ENCODE peak calls at places on chromosome 19, in ten cellular contexts. E is heart right ventricle; F is CD8-positive, alpha-beta T cell; H is body of pancreas; T is dorsolateral prefrontal cortex; Q is esophagus squamous epithelium; W is thoracic aorta; B is psoas muscle; U is AG10803; J is ascending aorta. X is an unnamed sample.

GRCh38 chr19:35557539-35558399 is 5.7 kb downstream of the ATP4A start:
- DNase-seq in B (peak), H (peak), E (peak), U (peak), F (peak), Q (no peak), W (no peak), J (no peak), T (no peak), X (peak)

GRCh38 chr19:30426864-30427263 is 54.7 kb downstream of the ZNF536 start:
- DNase-seq in H (no peak), W (no peak), E (no peak), T (no peak), B (no peak), F (no peak), J (no peak), U (no peak), Q (no peak), X (no peak)

GRCh38 chr19:41192574-41193419 is at the start of gene CYP2S1:
- DNase-seq in T (no peak), J (no peak), Q (no peak), B (no peak), F (no peak), E (no peak), H (peak), W (no peak), U (no peak), X (peak)

GRCh38 chr19:14050512-14050911 is 11.4 kb downstream of the PALM3 start:
- DNase-seq in H (no peak), F (no peak), Q (no peak), J (no peak), W (no peak), B (no peak), E (no peak), T (no peak), U (no peak), X (no peak)

GRCh38 chr19:22832031-22832762 is at the start of gene ZNF723:
- DNase-seq in U (no peak), J (no peak), W (no peak), H (no peak), T (no peak), Q (no peak), F (no peak), E (no peak), B (no peak), X (no peak)

GRCh38 chr19:625257-625656 is 8.1 kb downstream of the POLRMT start:
- DNase-seq in U (no peak), F (no peak), H (no peak), Q (no peak), E (no peak), W (no peak), T (no peak), J (no peak), B (no peak), X (no peak)

GRCh38 chr19:34507414-34508067 is 26.0 kb downstream of the WTIP start:
- DNase-seq in H (no peak), B (no peak), F (no peak), W (no peak), Q (no peak), T (no peak), E (no peak), U (no peak), J (no peak), X (no peak)

GRCh38 chr19:1389033-1389940 is 5.6 kb downstream of the NDUFS7 start:
- DNase-seq in E (no peak), J (no peak), U (no peak), T (peak), H (no peak), W (no peak), Q (no peak), B (no peak), F (no peak), X (no peak)

GRCh38 chr19:5536337-5536894 is 31.3 kb downstream of the TINCR start:
- DNase-seq in T (peak), H (peak), E (peak), U (peak), J (no peak), W (no peak), Q (no peak), F (no peak), B (peak), X (peak)

GRCh38 chr19:17560205-17560595 is 4.8 kb downstream of the COLGALT1 start:
- DNase-seq in W (no peak), F (no peak), B (peak), U (peak), J (no peak), H (no peak), E (no peak), Q (no peak), T (no peak), X (no peak)

GRCh38 chr19:10501971-10502523 is 1.1 kb downstream of the KEAP1 start:
- DNase-seq in J (no peak), U (peak), T (peak), H (peak), Q (no peak), E (peak), B (peak), W (peak), F (peak), X (peak)

GRCh38 chr19:30428281-30428680 is 56.1 kb downstream of the ZNF536 start:
- DNase-seq in U (no peak), W (no peak), J (no peak), T (no peak), B (no peak), F (no peak), E (no peak), Q (no peak), H (no peak), X (no peak)

GRCh38 chr19:7870571-7871279 is 3.5 kb downstream of the PRR36 start:
- DNase-seq in H (peak), T (no peak), E (no peak), F (peak), J (no peak), Q (no peak), U (no peak), B (peak), W (no peak), X (peak)

GRCh38 chr19:43765109-43765876 is 10.5 kb upstream of the SMG9 start:
- DNase-seq in E (peak), W (peak), B (peak), J (peak), H (peak), Q (no peak), T (no peak), U (peak), F (peak), X (peak)

GRCh38 chr19:54478677-54479266 is 5.7 kb upstream of the CDC42EP5 start:
- DNase-seq in E (no peak), B (no peak), H (peak), T (no peak), W (no peak), Q (no peak), J (no peak), U (peak), F (no peak), X (no peak)

GRCh38 chr19:53908106-53908932 is 759 bp upstream of the CACNG7 start:
- DNase-seq in J (no peak), T (peak), B (peak), H (no peak), Q (no peak), E (peak), F (peak), U (peak), W (no peak), X (peak)

GRCh38 chr19:11164879-11165406 is 9.4 kb upstream of the SPC24 start:
- DNase-seq in F (no peak), W (no peak), T (no peak), J (peak), Q (no peak), H (peak), B (peak), U (peak), E (peak), X (peak)

GRCh38 chr19:30696514-30696913 is 324.3 kb downstream of the ZNF536 start:
- DNase-seq in H (peak), U (no peak), W (no peak), F (no peak), T (no peak), J (no peak), E (no peak), B (no peak), Q (no peak), X (no peak)

GRCh38 chr19:33376423-33376822 is 2.9 kb downstream of the CEBPG start:
- DNase-seq in T (no peak), E (peak), H (peak), B (peak), J (no peak), F (no peak), W (peak), U (peak), Q (no peak), X (peak)

GRCh38 chr19:19068659-19069509 is 5.1 kb downstream of the SLC25A42 start:
- DNase-seq in T (no peak), U (no peak), J (no peak), F (no peak), E (no peak), H (no peak), B (no peak), Q (no peak), W (no peak), X (no peak)

DNA sequence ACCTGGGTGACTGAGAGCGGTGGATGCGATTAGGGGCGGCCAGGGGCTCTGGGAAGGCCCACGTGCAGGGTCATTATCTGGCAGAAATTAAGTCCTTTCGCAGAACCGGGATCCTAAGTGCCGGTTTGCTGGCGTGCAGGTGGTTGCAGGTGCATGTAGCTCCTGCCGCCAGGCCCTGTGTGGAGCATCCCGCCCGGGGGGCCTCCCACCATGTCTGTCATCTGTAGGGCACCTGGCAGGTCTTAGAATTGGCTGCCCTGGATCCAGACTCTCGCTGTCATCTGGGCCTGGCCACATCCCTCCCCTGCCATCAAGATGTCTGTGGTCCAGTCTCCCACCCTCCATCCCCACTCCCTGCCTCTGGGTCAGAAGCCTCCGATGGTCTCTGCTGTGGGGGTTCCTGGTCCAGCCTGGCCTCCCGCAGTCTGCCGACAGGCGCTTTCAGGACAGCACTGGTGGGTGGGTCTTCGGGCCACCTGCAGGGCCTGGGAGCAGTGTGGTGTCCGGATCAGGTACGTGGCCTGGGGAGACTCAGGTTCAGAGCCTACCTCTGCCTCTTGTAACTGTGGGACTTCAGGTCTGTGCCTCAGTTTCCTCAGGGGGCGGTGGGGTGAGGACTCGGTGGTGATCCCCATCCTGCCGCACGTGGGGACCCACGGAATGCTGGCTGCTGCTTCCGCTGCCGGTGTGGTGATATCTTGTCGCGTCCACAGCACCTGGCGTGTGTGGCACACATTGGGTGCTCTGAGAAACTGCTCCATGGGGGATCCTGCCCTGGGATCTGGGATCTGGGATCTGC is 5.4 kb downstream of the GNA11 start:
- DNase-seq in T (no peak), H (peak), W (no peak), F (no peak), U (no peak), B (no peak), E (no peak), Q (no peak), J (no peak), X (no peak)
- H3K4me3 ChIP-seq in T (no peak), H (no peak), W (peak), F (peak), U (peak), B (peak), E (peak), Q (no peak), J (peak), X (no peak)

DNA sequence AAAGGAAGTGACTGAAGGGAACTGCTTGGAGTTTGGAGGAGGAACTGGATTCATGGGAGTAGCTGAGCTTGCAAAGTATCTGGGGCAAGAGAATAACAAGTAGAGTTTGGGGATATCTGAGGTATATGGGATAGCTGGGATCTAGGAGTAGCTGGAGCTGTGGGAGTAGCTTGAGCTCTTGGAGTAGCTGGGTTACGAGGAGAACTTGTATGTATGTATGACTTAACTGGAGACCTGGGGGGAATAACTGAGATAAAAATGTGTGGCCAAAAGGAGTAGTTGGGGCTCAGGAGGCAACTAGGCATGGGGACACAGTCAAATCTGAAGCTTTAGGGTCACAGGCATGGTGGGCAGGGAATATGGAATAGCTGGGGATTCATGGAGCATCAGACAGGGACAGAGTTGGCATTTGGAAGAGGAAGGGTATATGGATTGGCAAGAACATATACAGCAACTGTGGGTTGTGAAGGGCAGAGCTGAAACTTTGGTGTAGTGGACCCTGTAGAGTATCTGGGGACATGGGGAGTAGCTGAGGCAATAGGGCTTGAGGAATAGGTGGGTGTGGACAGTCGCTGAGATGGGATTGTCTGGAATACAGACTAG is 18.6 kb downstream of the ANKRD24 start:
- DNase-seq in T (no peak), Q (no peak), J (no peak), U (no peak), B (no peak), W (no peak), E (no peak), H (no peak), F (no peak), X (no peak)
- H3K4me3 ChIP-seq in T (no peak), Q (no peak), J (no peak), U (no peak), B (no peak), W (no peak), E (no peak), H (no peak), F (no peak), X (no peak)

GRCh38 chr19:48171584-48172170 is 1.2 kb downstream of the ZSWIM9 start:
- DNase-seq in J (no peak), U (no peak), T (no peak), E (no peak), F (no peak), W (no peak), H (no peak), Q (no peak), B (no peak), X (no peak)
- H3K4me3 ChIP-seq in J (no peak), U (peak), T (no peak), E (no peak), F (peak), W (no peak), H (no peak), Q (no peak), B (peak), X (peak)

DNA sequence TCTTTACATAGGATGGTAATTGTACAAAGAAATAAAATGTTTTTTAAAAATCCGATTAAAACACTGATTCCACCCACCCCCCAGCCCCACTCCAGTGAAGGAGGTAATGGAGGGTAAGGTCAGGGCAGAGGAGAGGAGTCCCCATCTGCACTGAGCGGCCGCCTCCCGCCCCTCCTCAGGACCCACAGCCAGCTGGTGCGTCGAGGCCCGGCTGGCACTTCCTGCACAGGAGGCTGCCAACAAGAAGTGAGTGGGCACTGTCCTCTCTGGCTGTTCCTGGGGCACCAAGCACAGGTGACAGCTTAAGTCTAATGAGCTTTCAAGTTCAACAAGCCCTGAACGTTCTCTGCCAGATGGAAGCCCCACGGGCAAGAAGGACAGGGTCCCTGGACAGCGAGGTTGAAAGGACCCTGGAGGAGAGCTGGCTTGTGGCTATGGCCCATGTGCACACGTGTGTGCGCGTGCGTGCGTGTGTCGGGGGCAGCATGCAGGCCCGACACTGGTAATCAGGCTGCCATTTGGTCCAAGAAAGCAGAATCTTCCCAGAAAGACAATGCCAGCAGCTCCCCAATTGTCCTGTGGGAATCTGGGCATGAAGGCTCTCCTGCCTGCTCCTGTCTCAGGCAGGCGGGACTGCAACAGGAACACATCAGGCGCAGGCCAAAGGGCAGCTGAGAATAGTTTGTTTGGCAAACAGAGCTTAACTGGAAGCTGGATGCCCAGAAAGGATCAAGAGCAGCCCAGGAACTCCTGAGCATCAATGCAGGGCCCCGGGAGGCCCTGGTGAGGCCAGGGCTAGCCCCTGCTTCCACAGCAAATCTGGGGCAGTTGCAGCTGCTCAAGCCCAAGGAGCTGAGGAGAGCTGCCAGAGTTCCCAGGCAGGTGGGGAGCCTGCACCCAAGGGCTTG is 15.1 kb upstream of the EPHX3 start:
- DNase-seq in B (no peak), F (no peak), U (no peak), T (no peak), W (no peak), Q (no peak), H (no peak), E (no peak), J (no peak), X (no peak)
- H3K4me3 ChIP-seq in B (no peak), F (no peak), U (no peak), T (no peak), W (no peak), Q (no peak), H (no peak), E (no peak), J (no peak), X (no peak)

DNA sequence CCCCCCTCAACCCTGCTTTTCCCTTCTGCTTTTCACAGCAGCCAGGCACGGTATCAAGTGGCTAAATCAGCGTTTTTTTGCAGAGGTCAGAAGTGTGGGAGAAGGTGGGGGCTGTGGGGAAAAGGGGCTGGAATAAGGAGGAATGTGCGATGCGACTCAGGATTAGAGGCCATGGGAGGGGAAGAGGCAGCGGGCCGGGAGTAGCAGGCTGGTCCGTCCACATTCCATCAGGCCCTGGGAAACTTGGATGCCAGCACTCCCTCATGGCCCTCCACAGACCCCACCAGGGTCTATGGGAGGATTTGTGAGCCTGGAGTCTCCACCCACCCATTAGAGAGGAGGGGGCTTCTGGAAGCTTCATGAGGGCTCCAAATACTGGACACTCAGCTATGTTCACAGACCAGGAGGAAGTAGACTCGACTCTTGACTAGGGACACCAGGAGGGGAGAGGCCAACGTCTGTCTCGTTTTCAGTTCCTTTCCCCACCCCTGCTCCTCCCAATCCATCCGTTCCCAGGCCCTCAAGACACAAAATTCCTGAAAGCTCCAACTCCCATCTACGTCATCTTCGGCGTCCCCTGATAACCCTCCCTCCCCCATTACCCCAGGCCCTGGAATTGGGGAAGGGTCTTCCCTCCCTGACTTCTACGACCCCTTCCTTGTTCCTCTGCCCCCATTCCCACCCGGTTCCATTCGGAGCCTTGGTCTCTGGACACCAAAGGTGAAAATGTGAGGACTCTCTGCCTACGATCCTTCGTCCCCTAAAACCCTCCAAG is 3.3 kb upstream of the KCNC3 start:
- DNase-seq in U (no peak), W (no peak), F (no peak), B (no peak), T (no peak), Q (no peak), J (no peak), H (peak), E (no peak), X (no peak)
- H3K4me3 ChIP-seq in U (no peak), W (peak), F (no peak), B (peak), T (peak), Q (no peak), J (peak), H (no peak), E (peak), X (no peak)

X was measured in MG63.